ENCODE peak calls at places on chromosome 11, in seven cellular contexts. S is brain microvascular endothelial cell, K is fibroblast of lung, I is suprapubic skin, D is transverse colon, R is cardiac fibroblast, P is mammary epithelial cell. L is an unnamed sample.

GRCh38 chr11:35464308-35464707 is 45.0 kb upstream of the SLC1A2 start:
- DNase-seq in S (no peak), K (peak; percentile 16), I (no peak), D (no peak), R (no peak), P (peak; percentile 12), L (no peak)

GRCh38 chr11:100573911-100574513 is 113.1 kb upstream of the ARHGAP42 start:
- DNase-seq in S (no peak), K (no peak), I (no peak), D (no peak), R (no peak), P (no peak), L (no peak)

GRCh38 chr11:32830796-32831195 is 1.1 kb downstream of the PRRG4 start:
- DNase-seq in S (no peak), K (no peak), I (no peak), D (no peak), R (no peak), P (peak; percentile 48), L (no peak)

GRCh38 chr11:76776472-76776871 is 6.7 kb upstream of the TSKU start:
- DNase-seq in S (no peak), K (no peak), I (no peak), D (no peak), R (no peak), P (no peak), L (no peak)

GRCh38 chr11:11073996-11074395 is 216.1 kb upstream of the ZBED5 start:
- DNase-seq in S (no peak), K (no peak), I (no peak), D (no peak), R (no peak), P (peak; percentile 11), L (no peak)

GRCh38 chr11:134412508-134413333 is 679 bp upstream of the B3GAT1 start:
- DNase-seq in S (no peak), K (no peak), I (no peak), D (peak; percentile 12), R (no peak), P (no peak), L (peak; percentile 24)

GRCh38 chr11:64531906-64532312 is 59.1 kb upstream of the SLC22A12 start:
- DNase-seq in S (no peak), K (no peak), I (no peak), D (no peak), R (no peak), P (no peak), L (no peak)

GRCh38 chr11:848380-848931 is 5.8 kb downstream of the TSPAN4 start:
- DNase-seq in S (no peak), K (no peak), I (no peak), D (peak; percentile 61), R (peak; percentile 54), P (no peak), L (peak; percentile 94)

GRCh38 chr11:72373163-72373562 is 61.2 kb downstream of the CLPB start:
- DNase-seq in S (no peak), K (no peak), I (no peak), D (no peak), R (no peak), P (no peak), L (no peak)

GRCh38 chr11:65781152-65781961 is 581 bp upstream of the AP5B1 start:
- DNase-seq in S (no peak), K (no peak), I (peak; percentile 84), D (peak; percentile 37), R (no peak), P (no peak), L (peak; percentile 17)

GRCh38 chr11:46348566-46348981 is 1.3 kb downstream of the DGKZ start:
- DNase-seq in S (no peak), K (no peak), I (no peak), D (peak; percentile 39), R (no peak), P (no peak), L (no peak)

GRCh38 chr11:33659370-33660139 is 41.1 kb downstream of the C11orf91 start:
- DNase-seq in S (no peak), K (no peak), I (no peak), D (no peak), R (no peak), P (no peak), L (no peak)

GRCh38 chr11:102566112-102566511 is 35.6 kb upstream of the MMP7 start:
- DNase-seq in S (no peak), K (no peak), I (no peak), D (no peak), R (no peak), P (no peak), L (no peak)

GRCh38 chr11:85912414-85912813 is 57.2 kb downstream of the CCDC83 start:
- DNase-seq in S (no peak), K (no peak), I (no peak), D (no peak), R (no peak), P (no peak), L (no peak)

GRCh38 chr11:113730887-113731726 is 25.0 kb upstream of the TMPRSS5 start:
- DNase-seq in S (peak; percentile 67), K (peak; percentile 62), I (no peak), D (peak; percentile 37), R (peak; percentile 72), P (peak; percentile 55), L (no peak)

GRCh38 chr11:19431059-19431398 is 190.3 kb upstream of the E2F8 start:
- DNase-seq in S (no peak), K (no peak), I (no peak), D (no peak), R (no peak), P (no peak), L (no peak)

GRCh38 chr11:108970221-108970991 is 305.5 kb downstream of the DDX10 start:
- DNase-seq in S (no peak), K (no peak), I (no peak), D (no peak), R (peak; percentile 43), P (no peak), L (no peak)

DNA sequence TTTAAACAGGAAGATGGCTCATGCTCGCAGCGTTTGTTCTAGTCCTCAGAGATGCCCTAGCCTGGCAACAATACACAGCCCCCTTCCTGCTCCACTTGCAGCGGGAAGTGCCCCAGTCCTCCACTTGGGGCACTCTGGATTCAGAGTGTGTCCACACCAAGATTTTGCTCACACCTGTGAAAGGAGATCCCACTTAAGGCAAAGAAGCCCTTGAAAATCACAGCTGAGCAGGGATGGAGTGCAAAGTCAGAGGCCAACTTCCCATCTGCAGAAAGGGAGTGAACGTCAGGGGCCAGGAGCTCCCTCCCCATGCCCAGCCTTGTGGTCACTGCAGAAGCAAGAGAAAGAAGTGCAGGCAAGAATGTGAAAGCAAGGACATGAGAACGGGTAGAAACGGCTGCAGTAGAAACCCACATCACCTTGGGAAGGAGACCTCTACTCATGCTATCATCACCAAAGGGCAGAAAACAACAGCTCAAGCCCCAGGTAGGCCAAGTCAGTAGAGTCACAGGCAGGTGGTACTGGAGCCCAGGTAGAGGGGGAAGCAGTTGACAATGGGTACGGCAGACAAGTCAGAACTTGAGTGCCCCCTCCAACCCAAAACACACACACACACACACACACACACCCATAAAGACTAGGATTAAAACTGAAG is 157.4 kb downstream of the BUD13 start:
- DNase-seq in S (no peak), K (no peak), I (no peak), D (no peak), R (no peak), P (no peak), L (no peak)
- TF ChIP-seq CTCF in S (no peak), K (no peak), I (no peak), D (no peak), R (no peak), P (no peak), L (no peak)

DNA sequence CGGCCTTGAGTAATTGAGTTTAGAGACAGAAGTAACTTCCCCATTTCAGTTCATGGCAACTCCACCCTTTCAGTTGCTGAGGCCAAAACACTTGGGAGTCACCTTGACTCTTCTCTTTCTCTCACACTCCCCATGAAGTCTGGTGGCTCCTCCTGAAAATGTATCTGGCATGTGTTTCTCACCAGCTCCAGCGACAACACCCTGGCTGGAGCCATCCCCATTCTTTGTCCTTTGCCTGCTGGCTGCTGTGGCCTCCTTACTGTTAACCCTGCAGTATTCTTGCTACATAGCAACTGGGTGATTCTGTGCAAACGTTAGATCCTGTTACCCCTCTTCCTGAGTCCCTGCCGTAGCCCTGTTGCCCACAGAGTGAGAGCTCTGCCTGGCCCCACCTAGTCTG is 23.9 kb downstream of the SLC6A5 start:
- DNase-seq in S (no peak), K (no peak), I (no peak), D (no peak), R (no peak), P (no peak), L (no peak)
- TF ChIP-seq CTCF in S (no peak), K (no peak), I (no peak), D (no peak), R (no peak), P (no peak), L (no peak)

GRCh38 chr11:14793546-14793945 is 98.5 kb downstream of the CYP2R1 start:
- DNase-seq in S (no peak), K (peak; percentile 19), I (no peak), D (no peak), R (no peak), P (no peak), L (no peak)

GRCh38 chr11:14784230-14784629 is 107.8 kb downstream of the CYP2R1 start:
- DNase-seq in S (no peak), K (no peak), I (no peak), D (no peak), R (no peak), P (no peak), L (no peak)

DNA sequence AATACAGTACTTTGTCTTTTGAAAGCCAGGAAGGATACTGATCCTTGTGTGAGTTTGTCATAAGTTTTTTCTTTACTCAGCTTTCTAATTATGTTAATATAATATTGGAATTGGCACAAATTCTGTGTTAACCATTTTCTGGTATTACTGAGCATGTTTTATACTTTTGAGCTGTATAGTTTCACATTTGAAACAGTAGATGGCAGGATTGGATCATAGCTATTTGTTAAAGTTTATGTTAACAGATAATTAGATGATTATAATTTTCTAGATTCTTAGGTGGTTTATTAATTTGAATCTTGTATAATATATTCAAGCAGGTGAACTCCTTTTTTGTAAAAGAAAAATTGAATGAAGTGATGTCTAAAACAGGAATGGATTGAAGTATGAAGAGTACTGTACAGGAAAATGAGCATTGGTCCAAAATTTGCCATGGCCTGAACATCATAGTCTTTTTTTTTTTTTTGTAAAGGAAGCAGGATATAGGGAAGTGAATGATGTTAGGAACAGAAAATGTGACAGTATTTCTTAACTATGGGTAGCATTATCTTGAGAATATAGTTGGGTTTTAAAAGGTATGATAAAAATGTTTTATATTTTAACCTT is 102.0 kb downstream of the CYP2R1 start:
- DNase-seq in S (no peak), K (no peak), I (no peak), D (no peak), R (peak; percentile 20), P (no peak), L (no peak)
- TF ChIP-seq CTCF in S (peak; percentile 26), K (no peak), I (peak; percentile 23), D (no peak), R (peak; percentile 64), P (peak; percentile 63), L (peak; percentile 38)

DNA sequence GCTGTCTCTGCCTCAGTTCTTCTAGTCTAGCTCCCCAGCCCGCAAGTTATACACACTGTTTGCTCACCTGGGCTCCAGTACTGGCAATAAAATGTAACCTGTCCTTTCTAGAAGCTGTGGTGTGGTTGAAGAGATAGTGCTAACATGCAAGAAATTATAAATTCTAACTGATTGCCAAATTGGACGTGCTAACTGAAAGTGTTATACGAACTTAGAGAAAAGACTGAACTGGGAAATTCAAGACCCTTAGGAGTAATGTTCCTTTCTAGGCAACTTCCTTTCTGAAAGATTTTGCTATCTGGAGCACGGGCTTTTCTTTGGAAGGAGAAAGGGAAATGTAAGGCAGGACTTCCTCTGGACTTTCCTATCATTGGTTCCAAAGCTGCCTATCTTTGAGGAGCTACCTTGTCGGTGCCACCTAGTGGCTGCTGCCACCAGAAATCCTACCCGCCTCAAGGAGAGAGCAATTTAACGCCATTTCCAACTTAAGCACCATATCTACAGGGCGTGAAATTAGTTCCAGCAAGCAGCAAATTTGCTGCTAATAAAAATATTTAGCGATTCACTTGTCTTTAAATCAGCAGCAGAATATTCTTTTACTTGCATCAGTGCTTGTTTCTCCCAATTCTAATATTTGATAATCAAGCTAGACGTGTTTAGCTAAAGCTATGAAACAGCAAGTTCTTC is 12.7 kb upstream of the TMEM218 start:
- DNase-seq in S (peak; percentile 35), K (peak; percentile 63), I (no peak), D (peak; percentile 50), R (peak; percentile 63), P (peak; percentile 12), L (no peak)
- TF ChIP-seq CTCF in S (peak; percentile 77), K (peak; percentile 24), I (peak; percentile 30), D (no peak), R (peak; percentile 55), P (peak; percentile 16), L (no peak)

L was measured in GM13977.